ENCODE peak calls at places on chromosome 21, in four cellular contexts. D is skeletal muscle cell, G is ovary, T is cardiac muscle cell. P is an unnamed sample.

GRCh38 chr21:20783611-20784010 is 214.6 kb upstream of the NCAM2 start:
- DNase-seq in T (no peak), D (peak; percentile 7), G (no peak), P (no peak)

GRCh38 chr21:31517664-31518402 is 141.7 kb upstream of the SOD1 start:
- DNase-seq in D (no peak), T (no peak), G (no peak), P (no peak)

GRCh38 chr21:27424601-27425000 is 457.7 kb upstream of the ADAMTS5 start:
- DNase-seq in G (no peak), T (no peak), D (no peak), P (no peak)

GRCh38 chr21:45248893-45249381 is 38.8 kb downstream of the POFUT2 start:
- DNase-seq in D (no peak), G (no peak), T (peak; percentile 53), P (no peak)

GRCh38 chr21:38505654-38506523 is 7.6 kb upstream of the ERG start:
- DNase-seq in T (peak; percentile 75), D (no peak), G (no peak), P (peak; percentile 70)

GRCh38 chr21:20790113-20790512 is 208.1 kb upstream of the NCAM2 start:
- DNase-seq in D (peak; percentile 41), G (no peak), T (no peak), P (no peak)

GRCh38 chr21:17688912-17689874 is 76.5 kb upstream of the BTG3 start:
- DNase-seq in T (no peak), G (peak; percentile 71), D (no peak), P (peak; percentile 84)

GRCh38 chr21:35234725-35235124 is 185.6 kb upstream of the RUNX1 start:
- DNase-seq in T (no peak), G (no peak), D (no peak), P (peak; percentile 66)

GRCh38 chr21:44950351-44950750 is 10.5 kb downstream of the SLX9 start:
- DNase-seq in T (no peak), D (no peak), G (no peak), P (no peak)

GRCh38 chr21:30340714-30341573 is 3.5 kb upstream of the KRTAP27-1 start:
- DNase-seq in D (no peak), T (peak; percentile 65), G (no peak), P (peak; percentile 50)

GRCh38 chr21:28523367-28523766 is 469.3 kb downstream of the LTN1 start:
- DNase-seq in D (no peak), T (no peak), G (no peak), P (no peak)

GRCh38 chr21:35617491-35617890 is 442.8 kb downstream of the SETD4 start:
- DNase-seq in G (no peak), D (no peak), T (no peak), P (no peak)

GRCh38 chr21:35395728-35396127 is 346.6 kb upstream of the RUNX1 start:
- DNase-seq in D (peak; percentile 18), G (no peak), T (no peak), P (no peak)

GRCh38 chr21:25506268-25506667 is 101.0 kb downstream of the MRPL39 start:
- DNase-seq in T (no peak), G (no peak), D (no peak), P (no peak)

GRCh38 chr21:26965091-26965566 is 1.8 kb downstream of the ADAMTS5 start:
- DNase-seq in G (no peak), T (no peak), D (no peak), P (no peak)

GRCh38 chr21:14418920-14419319 is 36.0 kb upstream of the HSPA13 start:
- DNase-seq in T (no peak), D (no peak), G (no peak), P (no peak)
- H3K4me3 ChIP-seq in T (no peak overlapping the region), D (no peak overlapping the region), G (no peak overlapping the region), P (no peak overlapping the region)

DNA sequence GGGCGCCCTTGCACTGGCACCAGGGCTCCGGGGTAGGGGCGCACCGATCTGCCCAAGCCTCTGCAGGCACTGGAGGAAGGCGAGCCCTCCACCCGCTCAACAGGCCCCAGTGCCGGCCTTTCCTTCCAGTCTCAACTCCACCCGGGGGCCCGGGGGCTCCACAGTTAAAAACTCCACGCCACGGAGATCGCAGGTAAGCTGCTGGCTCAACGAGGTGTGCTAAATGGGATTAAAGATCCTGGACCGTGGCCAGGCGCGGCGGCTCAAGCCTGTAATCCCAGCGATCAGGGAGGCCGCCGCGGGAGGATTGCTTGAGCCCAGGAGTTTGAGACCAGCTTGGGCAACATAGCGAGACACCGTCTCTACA is 536 bp downstream of the HSF2BP start:
- DNase-seq in T (no peak), D (no peak), G (no peak), P (no peak)
- H3K4me3 ChIP-seq in T (no peak overlapping the region), D (no peak overlapping the region), G (peak overlapping the region; percentile 59), P (peak overlapping the region; percentile 91)

DNA sequence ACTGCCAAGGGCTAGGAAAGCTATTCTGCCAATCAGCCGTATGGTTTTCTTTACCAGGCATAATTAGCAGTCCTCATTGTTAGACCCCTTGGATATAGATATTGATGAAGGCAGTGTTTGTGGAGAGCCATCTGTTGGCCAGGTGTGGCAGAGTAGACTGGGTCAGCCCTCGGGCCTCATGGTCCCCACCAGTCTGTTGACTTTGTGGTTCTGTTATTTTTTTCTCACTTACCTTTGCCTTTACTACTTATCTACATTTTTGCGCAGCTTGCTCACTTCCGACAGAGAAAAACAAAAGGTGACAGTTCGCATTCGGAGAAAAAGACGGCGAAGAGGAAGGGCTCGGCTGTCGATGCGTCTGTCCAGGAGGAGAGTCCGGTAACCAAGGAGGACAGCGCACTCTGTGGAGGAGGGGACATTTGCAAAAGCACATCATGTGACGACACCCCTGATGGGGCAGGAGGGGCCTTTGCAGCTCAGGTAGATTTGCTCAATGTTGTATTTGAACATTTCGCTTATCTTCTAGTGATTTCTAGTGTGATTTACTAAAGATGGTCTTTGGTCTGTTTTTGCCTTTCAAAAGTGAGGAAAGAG is 2.3 kb downstream of the PCNT start:
- DNase-seq in T (no peak), D (no peak), G (no peak), P (no peak)
- H3K4me3 ChIP-seq in T (no peak overlapping the region), D (no peak overlapping the region), G (no peak overlapping the region), P (no peak overlapping the region)

GRCh38 chr21:39611547-39612190 is 1.1 kb upstream of the B3GALT5 start:
- DNase-seq in G (no peak), D (no peak), T (no peak), P (no peak)
- H3K4me3 ChIP-seq in G (no peak overlapping the region), D (no peak overlapping the region), T (no peak overlapping the region), P (peak overlapping the region; percentile 61)

GRCh38 chr21:37446552-37446951 is 80.0 kb downstream of the DYRK1A start:
- DNase-seq in D (no peak), G (no peak), T (no peak), P (no peak)
- H3K4me3 ChIP-seq in D (no peak overlapping the region), G (no peak overlapping the region), T (no peak overlapping the region), P (no peak overlapping the region)

GRCh38 chr21:41316200-41316599 is 401 bp upstream of the FAM3B start:
- DNase-seq in D (no peak), T (no peak), G (no peak), P (no peak)
- H3K4me3 ChIP-seq in D (no peak overlapping the region), T (peak overlapping the region; percentile 28), G (no peak overlapping the region), P (peak overlapping the region; percentile 24)

GRCh38 chr21:33839167-33839716 is 76.4 kb downstream of the ATP5PO start:
- DNase-seq in T (no peak), G (no peak), D (no peak), P (no peak)
- H3K4me3 ChIP-seq in T (no peak overlapping the region), G (no peak overlapping the region), D (no peak overlapping the region), P (no peak overlapping the region)

DNA sequence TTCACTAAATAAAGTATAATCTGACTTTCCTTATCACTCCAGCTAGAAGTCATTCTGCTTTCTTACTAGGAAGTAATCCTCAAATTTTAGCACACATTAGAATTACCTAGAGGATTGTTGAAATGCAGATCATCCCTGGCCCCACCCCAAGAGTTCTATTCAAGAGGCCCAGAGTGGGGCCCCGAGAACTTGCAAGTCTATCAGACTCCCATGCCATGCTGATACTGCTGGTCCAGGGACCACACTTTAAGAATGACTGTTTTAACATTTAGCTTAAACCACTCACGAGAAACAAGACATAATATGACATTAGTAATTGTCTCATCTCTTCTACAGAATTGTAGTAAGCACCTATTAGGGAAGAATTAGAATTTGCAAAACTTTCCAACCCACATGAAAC is 7.7 kb upstream of the SYNJ1 start:
- DNase-seq in T (no peak), G (no peak), D (no peak), P (no peak)
- H3K4me3 ChIP-seq in T (no peak overlapping the region), G (no peak overlapping the region), D (no peak overlapping the region), P (no peak overlapping the region)

DNA sequence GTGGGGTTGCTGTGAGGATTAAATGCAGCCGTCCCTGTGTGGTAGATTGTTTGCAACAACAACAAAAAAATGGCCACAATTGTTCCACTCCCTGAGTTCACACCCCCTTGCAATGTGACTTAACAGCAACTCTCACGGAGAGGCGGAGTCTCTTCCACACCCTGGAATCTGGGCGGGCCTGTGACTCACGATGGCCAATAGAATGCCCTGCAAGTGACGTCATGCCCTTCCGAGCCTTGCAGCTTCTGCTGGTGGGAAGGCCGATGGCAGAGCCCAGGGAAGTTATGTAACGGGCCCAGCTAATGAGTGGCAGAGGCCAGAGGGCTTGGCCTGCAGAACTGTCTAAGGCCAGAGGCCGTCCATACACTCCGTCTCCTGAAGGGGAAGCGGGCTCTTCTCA is 87.9 kb downstream of the RIPK4 start:
- DNase-seq in T (peak; percentile 92), D (peak; percentile 74), G (peak; percentile 82), P (peak; percentile 94)
- H3K4me3 ChIP-seq in T (no peak overlapping the region), D (no peak overlapping the region), G (no peak overlapping the region), P (no peak overlapping the region)

P was measured in astrocyte of the cerebellum.